ENCODE peak calls at places on chromosomes 16 and 17, in eight cellular contexts. W is AG04449, X is cardiac fibroblast, C is psoas muscle, P is lower lobe of right lung, D is H9, B is left lung, V is dorsolateral prefrontal cortex. H is an unnamed sample.

GRCh38 chr16:58418601-58419000 is 26.3 kb downstream of the GINS3 start:
- DNase-seq in D (no peak), C (peak; percentile 29), V (no peak), W (no peak), X (peak; percentile 41), P (no peak), B (no peak), H (no peak)

GRCh38 chr16:85659805-85660511 is 28.8 kb downstream of the GINS2 start:
- DNase-seq in D (peak; percentile 85), B (peak; percentile 87), X (peak; percentile 67), P (peak; percentile 59), C (peak; percentile 73), V (peak; percentile 84), W (no peak), H (no peak)

GRCh38 chr16:80824623-80825364 is 20.4 kb upstream of the CDYL2 start:
- DNase-seq in C (no peak), X (peak; percentile 86), V (no peak), P (no peak), B (no peak), W (no peak), D (no peak), H (no peak)

GRCh38 chr17:82888583-82889495 is 49.0 kb upstream of the ZNF750 start:
- DNase-seq in V (no peak), B (peak; percentile 88), C (peak; percentile 60), W (no peak), D (no peak), X (no peak), P (peak; percentile 90), H (no peak)

GRCh38 chr16:20624882-20625807 is 49.0 kb upstream of the ACSM2B start:
- DNase-seq in B (no peak), V (no peak), W (no peak), C (no peak), P (no peak), D (no peak), X (no peak), H (no peak)

GRCh38 chr17:38912221-38912813 is 13.1 kb upstream of the LASP1NB start:
- DNase-seq in W (no peak), C (peak; percentile 62), P (peak; percentile 44), B (no peak), X (peak; percentile 79), V (peak; percentile 33), D (peak; percentile 27), H (no peak)

GRCh38 chr17:8611671-8612298 is 18.7 kb downstream of the MYH10 start:
- DNase-seq in D (no peak), X (peak; percentile 40), B (no peak), P (no peak), V (no peak), C (no peak), W (no peak), H (no peak)

GRCh38 chr17:77354721-77355455 is 214.1 kb downstream of the SEC14L1 start:
- DNase-seq in C (peak; percentile 84), B (no peak), V (no peak), D (peak; percentile 36), P (no peak), X (peak; percentile 99), W (peak; percentile 96), H (no peak)

GRCh38 chr17:82328141-82328993 is 5.2 kb downstream of the SECTM1 start:
- DNase-seq in B (peak; percentile 77), W (no peak), V (no peak), P (no peak), D (no peak), C (no peak), X (no peak), H (no peak)

GRCh38 chr16:55171241-55171640 is 152.8 kb upstream of the IRX6 start:
- DNase-seq in D (no peak), P (no peak), B (no peak), W (no peak), C (no peak), V (no peak), X (no peak), H (no peak)

GRCh38 chr16:19688396-19689024 is 29.5 kb downstream of the KNOP1 start:
- DNase-seq in X (no peak), P (no peak), D (no peak), C (no peak), W (no peak), B (no peak), V (no peak), H (no peak)

GRCh38 chr17:79646721-79647455 is 36.0 kb upstream of the RBFOX3 start:
- DNase-seq in P (no peak), X (no peak), W (no peak), D (peak; percentile 21), B (no peak), V (no peak), C (no peak), H (no peak)

DNA sequence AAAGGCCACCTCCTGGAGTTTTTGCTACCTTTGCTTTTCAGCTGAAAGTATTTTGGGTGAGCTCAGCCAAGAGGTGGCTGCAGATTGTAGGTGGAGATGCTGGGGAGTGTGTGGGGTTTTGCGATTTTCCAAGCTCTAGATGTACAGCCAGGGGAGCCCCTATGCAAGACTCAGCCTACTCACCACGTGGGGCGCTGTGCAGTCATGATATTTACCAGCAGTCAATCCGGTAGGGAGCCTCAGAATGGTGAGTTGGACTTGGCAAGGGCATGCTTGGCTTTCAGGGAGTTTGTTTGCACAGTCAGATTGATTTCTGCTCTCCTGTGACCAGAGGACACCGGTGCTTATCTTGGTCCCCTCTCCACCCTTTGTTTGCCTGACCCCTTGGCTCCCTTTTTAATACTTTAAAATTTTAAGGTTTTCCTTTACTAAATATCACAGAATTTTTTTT is 175.3 kb downstream of the UTP18 start:
- DNase-seq in X (peak; percentile 33), V (peak; percentile 55), D (peak; percentile 85), B (no peak), C (peak; percentile 21), W (no peak), P (peak; percentile 61), H (no peak)
- TF ChIP-seq CTCF in X (peak; percentile 25), V (peak; percentile 27), D (peak; percentile 76), B (peak; percentile 14), C (no peak), W (peak; percentile 19), P (peak; percentile 34), H (peak; percentile 80)

DNA sequence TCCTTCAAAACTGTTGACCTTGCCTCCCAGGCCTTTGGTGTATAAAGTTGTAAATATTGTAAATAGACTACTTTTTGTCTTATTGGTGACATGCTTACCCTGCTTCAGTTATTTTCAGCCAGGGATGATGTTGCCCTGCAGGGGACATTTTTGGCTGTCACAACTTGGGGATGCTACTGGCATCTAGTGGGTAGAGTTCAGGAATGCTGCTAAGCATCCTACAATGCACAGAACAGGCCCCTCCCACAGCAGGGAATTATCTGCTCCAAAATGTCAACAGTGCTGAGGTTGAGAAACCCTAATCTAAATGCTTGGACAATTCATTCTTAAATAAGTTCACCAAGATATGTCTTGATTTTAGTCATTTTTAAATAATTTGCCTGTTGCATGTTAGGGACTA is 459.8 kb downstream of the PMP22 start:
- DNase-seq in C (no peak), B (no peak), W (no peak), D (no peak), X (peak; percentile 33), V (no peak), P (no peak), H (no peak)
- TF ChIP-seq CTCF in C (no peak), B (no peak), W (peak; percentile 3), D (peak; percentile 60), X (no peak), V (peak; percentile 8), P (no peak), H (no peak)

GRCh38 chr17:63633742-63634141 is 11.5 kb downstream of the MAP3K3 start:
- DNase-seq in B (no peak), D (no peak), W (no peak), P (no peak), X (no peak), V (no peak), C (no peak), H (no peak)

GRCh38 chr17:63634816-63635215 is 12.6 kb downstream of the MAP3K3 start:
- DNase-seq in D (no peak), V (no peak), C (no peak), X (no peak), P (no peak), W (no peak), B (no peak), H (no peak)

GRCh38 chr17:63635313-63635712 is 13.1 kb downstream of the MAP3K3 start:
- DNase-seq in C (no peak), B (no peak), D (no peak), P (no peak), V (no peak), W (no peak), X (no peak), H (no peak)

GRCh38 chr17:63634163-63634562 is 11.9 kb downstream of the MAP3K3 start:
- DNase-seq in V (no peak), X (peak; percentile 32), W (no peak), D (no peak), C (no peak), P (no peak), B (no peak), H (no peak)

GRCh38 chr17:63635787-63636186 is 13.6 kb downstream of the MAP3K3 start:
- DNase-seq in X (no peak), V (no peak), P (no peak), D (no peak), C (no peak), B (no peak), W (no peak), H (no peak)
- TF ChIP-seq CTCF in X (no peak), V (no peak), P (no peak), D (no peak), C (no peak), B (no peak), W (no peak), H (no peak)

GRCh38 chr17:49513044-49513395 is 17.9 kb downstream of the NGFR start:
- DNase-seq in X (no peak), D (no peak), P (no peak), W (no peak), C (no peak), V (no peak), B (no peak), H (no peak)

GRCh38 chr17:49516190-49516589 is 21.1 kb downstream of the NGFR start:
- DNase-seq in P (no peak), X (peak; percentile 29), C (no peak), D (no peak), V (no peak), B (no peak), W (no peak), H (no peak)

GRCh38 chr17:49513616-49514373 is 18.7 kb downstream of the NGFR start:
- DNase-seq in D (peak; percentile 56), P (no peak), B (no peak), C (peak; percentile 65), X (no peak), V (peak; percentile 37), W (no peak), H (no peak)

GRCh38 chr17:49514374-49514738 is 19.3 kb downstream of the NGFR start:
- DNase-seq in V (peak; percentile 23), X (peak; percentile 26), P (no peak), W (no peak), C (no peak), D (peak; percentile 90), B (no peak), H (no peak)

DNA sequence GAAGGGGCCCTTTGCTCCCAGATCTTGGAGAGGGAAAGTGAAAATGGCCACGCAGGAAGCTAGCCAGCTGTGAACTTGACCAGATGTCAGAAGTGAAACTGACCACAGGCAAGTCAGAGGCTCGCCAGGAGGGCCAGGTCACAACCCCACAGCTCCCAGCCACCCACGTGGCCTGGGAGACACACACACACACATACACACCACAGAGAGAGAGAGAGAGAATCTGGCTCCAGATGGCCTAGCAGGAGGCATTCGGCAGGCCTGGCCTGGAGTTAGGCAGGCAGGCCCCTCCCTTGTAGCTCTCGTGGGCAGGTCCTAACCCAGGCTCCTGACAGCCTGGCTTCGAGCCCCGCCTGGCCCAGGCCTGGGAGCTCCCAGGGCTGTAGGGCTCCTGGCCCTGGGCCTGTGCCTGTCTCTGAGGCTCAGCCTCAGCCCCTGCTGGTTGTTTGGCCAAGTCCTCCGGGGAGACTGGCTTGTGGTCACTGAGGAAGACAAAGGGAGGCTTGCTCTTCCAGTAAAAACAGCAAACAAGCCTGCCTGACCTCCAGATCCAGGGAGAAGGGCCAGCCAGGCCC is 20.2 kb downstream of the NGFR start:
- DNase-seq in D (peak; percentile 94), V (peak; percentile 74), C (peak; percentile 92), B (no peak), X (peak; percentile 97), P (peak; percentile 82), W (peak; percentile 41), H (no peak)
- TF ChIP-seq CTCF in D (peak; percentile 33), V (no peak), C (peak; percentile 18), B (no peak), X (peak; percentile 51), P (no peak), W (peak; percentile 23), H (no peak)